ENCODE peak calls at places on chromosomes 2 and 18, in ten cellular contexts. I is mucosa of descending colon; J is left ventricle myocardium inferior; K is CD8-positive, alpha-beta T cell; F is pancreas; B is A673; C is sigmoid colon; T is right cardiac atrium; H is cardiac muscle cell; L is lower lobe of right lung. Y is an unnamed sample. For H3K4me1 and H3K9me3, the result is how much of the 10 kb centered on the place peaks cover.

GRCh38 chr2:200052627-200053026 is 97.2 kb downstream of the MAIP1 start:
- DNase-seq in B (no peak), I (no peak), H (no peak), K (no peak), C (no peak), F (no peak), L (no peak), T (no peak), J (no peak), Y (no peak)

GRCh38 chr2:20173064-20173463 is 51.9 kb downstream of the SDC1 start:
- DNase-seq in B (no peak), I (no peak), L (no peak), K (no peak), C (no peak), H (no peak), T (no peak), F (no peak), J (no peak), Y (no peak)

GRCh38 chr2:202773576-202773975 is 98.0 kb downstream of the ICA1L start:
- DNase-seq in L (no peak), K (no peak), B (no peak), F (no peak), T (no peak), C (no peak), I (no peak), J (no peak), H (no peak), Y (no peak)

GRCh38 chr18:55079481-55080350 is 120.5 kb upstream of the CCDC68 start:
- DNase-seq in J (no peak), H (peak), I (no peak), T (peak), K (no peak), L (no peak), B (no peak), C (no peak), F (no peak), Y (no peak)

GRCh38 chr2:109371481-109372170 is 242.1 kb downstream of the SEPTIN10 start:
- DNase-seq in K (no peak), C (peak), H (no peak), L (no peak), B (no peak), T (no peak), I (no peak), F (no peak), J (no peak), Y (no peak)

GRCh38 chr18:58362829-58363231 is 266.1 kb downstream of the ALPK2 start:
- DNase-seq in F (no peak), I (no peak), C (no peak), K (no peak), L (no peak), J (no peak), H (no peak), T (no peak), B (no peak), Y (no peak)

GRCh38 chr2:4190548-4190947 is 487.2 kb downstream of the DCDC2C start:
- DNase-seq in F (no peak), I (no peak), L (no peak), H (no peak), K (no peak), J (no peak), C (no peak), T (no peak), B (no peak), Y (no peak)

GRCh38 chr2:132668986-132669853 is 785 bp downstream of the LYPD1 start:
- DNase-seq in H (peak), T (no peak), I (no peak), F (peak), K (no peak), L (no peak), B (peak), J (no peak), C (no peak), Y (no peak)

GRCh38 chr2:6810961-6811360 is 54.7 kb downstream of the CMPK2 start:
- DNase-seq in C (no peak), L (no peak), I (no peak), B (no peak), H (no peak), T (no peak), F (no peak), K (no peak), J (no peak), Y (no peak)

GRCh38 chr2:120896126-120896525 is 160.5 kb downstream of the GLI2 start:
- DNase-seq in C (peak), L (peak), K (no peak), T (peak), H (no peak), J (no peak), F (peak), B (no peak), I (no peak), Y (no peak)
- H3K4me1 ChIP-seq in C (under half), L (under half), K (under half), T (under half), H (under half), J (under half), F (under half), B (under half), I (under half), Y (under half)

GRCh38 chr18:47858607-47859006 is 71.9 kb downstream of the SMAD2 start:
- DNase-seq in J (no peak), L (no peak), H (no peak), I (no peak), C (no peak), F (no peak), T (no peak), B (no peak), K (no peak), Y (no peak)
- H3K9me3 ChIP-seq in J (under half), L (under half), H (under half), I (under half), C (under half), F (under half), T (under half), B (under half), K (under half), Y (under half)

DNA sequence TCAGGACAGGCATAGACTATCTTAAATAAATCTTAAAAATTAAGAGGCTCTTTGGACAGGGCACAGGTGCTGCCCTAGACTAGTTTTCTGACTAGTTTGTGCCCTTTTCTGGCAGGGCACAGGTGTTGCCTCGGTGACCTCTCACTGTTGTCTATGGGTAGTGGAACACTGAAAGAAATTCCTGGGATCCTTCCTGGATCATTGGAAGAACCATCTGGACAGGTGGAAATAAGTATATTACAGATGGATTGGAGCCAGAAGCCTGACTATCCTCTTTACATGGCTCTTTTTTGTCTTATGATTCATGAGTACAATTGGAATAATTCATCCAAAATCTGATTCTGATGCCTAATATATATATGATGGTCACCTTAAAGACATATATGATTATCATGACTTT is 286.6 kb downstream of the RIT2 start:
- DNase-seq in I (no peak), K (no peak), C (no peak), T (no peak), L (no peak), H (no peak), J (no peak), F (no peak), B (no peak), Y (no peak)
- H3K4me1 ChIP-seq in I (under half), K (under half), C (under half), T (under half), L (under half), H (under half), J (under half), F (under half), B (under half), Y (under half)

DNA sequence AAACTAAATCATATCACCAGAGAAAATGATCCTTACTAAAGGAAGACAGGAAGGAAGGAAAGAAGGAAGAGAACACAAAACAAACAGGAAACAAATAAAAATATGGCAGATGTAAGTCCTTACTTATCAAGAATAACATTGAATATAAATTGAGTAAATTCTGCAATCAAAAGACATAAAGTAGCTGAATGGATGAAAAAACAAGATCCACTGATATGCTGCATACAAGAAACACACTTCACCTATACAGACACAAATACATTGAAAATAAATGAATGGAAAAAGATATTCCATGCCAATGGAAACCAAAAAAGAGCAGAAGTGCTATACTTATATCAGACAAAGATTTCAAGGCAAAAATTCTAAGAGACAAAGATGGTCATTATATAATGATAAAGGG is 18.0 kb upstream of the SRD5A2 start:
- DNase-seq in L (no peak), C (no peak), H (no peak), K (no peak), B (no peak), I (no peak), T (no peak), F (no peak), J (no peak), Y (no peak)
- H3K9me3 ChIP-seq in L (under half), C (under half), H (under half), K (under half), B (under half), I (under half), T (under half), F (under half), J (half or more), Y (under half)

DNA sequence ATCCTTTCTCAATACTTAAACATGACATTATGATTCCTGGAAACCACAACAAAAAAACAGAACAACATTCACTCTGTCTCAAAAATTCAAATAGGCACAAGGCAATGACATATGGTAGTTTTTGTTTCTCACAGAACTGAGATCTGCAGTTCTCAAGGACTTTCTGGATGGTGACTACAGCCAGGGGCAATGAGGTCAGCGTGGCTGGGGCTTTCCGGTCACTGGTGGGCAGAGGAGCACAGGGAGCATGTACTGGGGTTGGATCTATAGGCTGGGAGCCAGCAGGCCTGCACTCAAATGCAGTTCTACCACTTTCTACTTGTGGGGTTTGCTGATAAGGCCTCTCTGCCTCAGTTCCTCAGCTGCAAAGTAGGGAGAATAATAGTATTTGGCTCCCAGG is 72.0 kb downstream of the CTAGE1 start:
- DNase-seq in L (no peak), T (no peak), C (no peak), H (no peak), I (no peak), B (no peak), K (no peak), J (no peak), F (no peak), Y (no peak)
- H3K4me1 ChIP-seq in L (half or more), T (under half), C (under half), H (half or more), I (under half), B (under half), K (half or more), J (half or more), F (under half), Y (under half)

GRCh38 chr2:116879646-116880045 is 934.8 kb upstream of the DDX18 start:
- DNase-seq in I (no peak), F (no peak), H (no peak), L (no peak), J (no peak), K (no peak), T (no peak), C (no peak), B (no peak), Y (no peak)
- H3K9me3 ChIP-seq in I (under half), F (under half), H (under half), L (under half), J (under half), K (under half), T (under half), C (under half), B (under half), Y (under half)

DNA sequence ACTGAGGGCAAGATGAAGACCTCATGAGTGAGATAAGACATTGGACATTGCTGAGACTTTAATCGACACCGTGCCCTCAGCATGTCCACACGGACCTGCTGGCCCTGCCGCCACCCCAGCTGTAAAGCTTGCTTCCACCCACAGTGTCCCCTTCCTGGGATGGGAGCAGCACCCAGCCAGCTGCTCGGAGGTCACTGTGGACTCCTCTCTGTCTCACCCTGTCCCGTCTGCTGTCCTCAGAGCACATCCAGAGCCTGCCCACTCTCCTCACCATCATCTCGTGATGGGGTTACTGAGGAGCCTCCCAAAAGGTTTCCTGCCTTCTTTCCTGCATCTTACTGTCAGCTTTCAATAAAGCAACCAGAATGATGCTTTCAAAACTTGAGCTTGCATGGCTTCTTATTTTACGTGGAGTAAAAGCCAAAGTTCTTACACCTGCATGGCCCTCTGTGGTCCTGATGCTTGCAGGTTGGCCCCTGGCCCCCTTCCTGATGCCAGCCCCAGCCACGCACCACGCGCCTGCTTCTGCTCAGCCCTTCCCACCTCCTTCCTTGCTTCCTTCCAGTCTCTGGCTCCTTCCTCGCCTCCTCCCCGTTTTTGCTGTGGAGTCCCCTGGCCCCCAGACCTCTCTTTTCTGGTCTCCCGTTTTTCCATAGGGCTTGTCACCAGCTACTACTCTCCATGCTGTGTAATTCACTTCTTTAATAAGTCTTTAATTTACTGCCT is 67.0 kb downstream of the DGKD start:
- DNase-seq in B (no peak), J (no peak), I (no peak), L (no peak), T (no peak), H (no peak), F (no peak), C (no peak), K (no peak), Y (no peak)
- H3K4me1 ChIP-seq in B (under half), J (half or more), I (half or more), L (under half), T (under half), H (under half), F (under half), C (under half), K (half or more), Y (under half)

GRCh38 chr2:22756644-22757043 is 628.3 kb upstream of the KLHL29 start:
- DNase-seq in T (no peak), C (no peak), I (no peak), L (no peak), J (no peak), K (no peak), H (no peak), F (no peak), B (peak), Y (no peak)
- H3K9me3 ChIP-seq in T (under half), C (under half), I (under half), L (under half), J (under half), K (under half), H (under half), F (under half), B (under half), Y (under half)

GRCh38 chr2:32701806-32702205 is 74.0 kb downstream of the TTC27 start:
- DNase-seq in T (no peak), J (no peak), C (no peak), L (no peak), B (no peak), K (no peak), I (no peak), F (no peak), H (no peak), Y (no peak)

GRCh38 chr2:32702303-32703064 is 74.6 kb downstream of the TTC27 start:
- DNase-seq in F (no peak), I (no peak), B (no peak), H (no peak), L (no peak), T (no peak), K (no peak), C (no peak), J (no peak), Y (no peak)

GRCh38 chr2:32699151-32699550 is 71.3 kb downstream of the TTC27 start:
- DNase-seq in K (no peak), J (no peak), B (no peak), H (no peak), F (no peak), I (no peak), T (no peak), L (no peak), C (no peak), Y (no peak)

GRCh38 chr2:32691678-32692077 is 63.8 kb downstream of the TTC27 start:
- DNase-seq in F (no peak), B (no peak), I (no peak), C (no peak), H (no peak), J (no peak), K (no peak), L (no peak), T (no peak), Y (no peak)

DNA sequence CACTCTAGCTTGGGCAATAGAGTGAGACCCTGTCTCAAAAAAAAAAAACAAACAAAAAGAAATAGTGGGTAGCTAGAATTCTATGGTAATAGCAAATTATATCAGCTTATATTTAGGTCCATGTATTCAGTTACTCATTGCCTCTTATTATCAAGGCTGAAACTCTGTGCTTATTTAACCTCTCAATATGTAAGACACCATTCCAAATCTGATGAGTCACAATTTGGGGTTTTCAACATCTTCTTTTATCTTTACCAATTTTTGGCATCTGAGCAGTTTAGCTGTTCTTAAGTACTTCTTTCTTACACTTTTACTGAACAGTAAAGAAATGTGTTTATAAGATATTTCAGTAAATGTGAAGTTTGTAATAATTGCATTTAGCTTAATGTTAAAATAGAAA is 69.3 kb downstream of the TTC27 start:
- DNase-seq in T (no peak), F (no peak), B (no peak), J (no peak), K (no peak), L (no peak), H (no peak), C (no peak), I (no peak), Y (no peak)
- H3K4me1 ChIP-seq in T (under half), F (under half), B (under half), J (under half), K (under half), L (under half), H (under half), C (under half), I (under half), Y (under half)

Y was measured in iPS DF 6.9.